ENCODE peak calls at places on chromosomes 16 and 17, in seven cellular contexts. Q is heart left ventricle; N is CD8-positive, alpha-beta T cell; Z is gastrocnemius medialis; C is bronchial epithelial cell; G is neural progenitor cell; O is BE2C. B is an unnamed sample.
A peak's percentile ranks its signal among the peaks of the same experiment; 100 is the strongest.

GRCh38 chr16:88512728-88513674 is 57.2 kb upstream of the ZC3H18 start:
- DNase-seq in O (peak; percentile 78), G (no peak), Z (no peak), N (no peak), Q (no peak), C (no peak), B (no peak)

GRCh38 chr16:25922438-25922837 is 230.7 kb downstream of the HS3ST4 start:
- DNase-seq in Z (no peak), Q (no peak), N (no peak), C (peak; percentile 1), G (no peak), O (no peak), B (no peak)

GRCh38 chr17:334974-335481 is 17.6 kb downstream of the RPH3AL start:
- DNase-seq in C (no peak), Q (peak; percentile 17), Z (no peak), O (no peak), G (no peak), N (no peak), B (no peak)

GRCh38 chr17:37849617-37849972 is 74.6 kb upstream of the TBC1D3K start:
- DNase-seq in O (no peak), Q (no peak), N (no peak), Z (no peak), G (no peak), C (no peak), B (no peak)

GRCh38 chr17:16083223-16083622 is 83.6 kb downstream of the TTC19 start:
- DNase-seq in N (no peak), Q (no peak), C (no peak), O (no peak), Z (no peak), G (no peak), B (no peak)

GRCh38 chr17:28249706-28250105 is 69.3 kb upstream of the TMEM97 start:
- DNase-seq in O (no peak), Q (no peak), Z (no peak), C (no peak), G (no peak), N (no peak), B (no peak)

GRCh38 chr17:50266384-50267073 is 7.7 kb upstream of the TMEM92 start:
- DNase-seq in C (peak; percentile 44), O (no peak), N (no peak), G (no peak), Q (peak; percentile 56), Z (no peak), B (peak; percentile 88)

GRCh38 chr17:78442648-78443128 is 64.2 kb downstream of the PGS1 start:
- DNase-seq in N (no peak), O (no peak), Q (peak; percentile 62), G (no peak), C (no peak), Z (peak; percentile 91), B (no peak)

GRCh38 chr17:350706-351435 is 1.7 kb downstream of the RPH3AL start:
- DNase-seq in G (no peak), N (no peak), C (peak; percentile 77), O (no peak), Z (peak; percentile 84), Q (peak; percentile 87), B (peak; percentile 20)

GRCh38 chr17:61966201-61966600 is 38.4 kb upstream of the INTS2 start:
- DNase-seq in G (no peak), N (no peak), C (no peak), Q (no peak), Z (no peak), O (no peak), B (no peak)

GRCh38 chr17:36469733-36470132 is 16.7 kb upstream of the ZNHIT3 start:
- DNase-seq in G (no peak), Z (no peak), N (no peak), C (no peak), O (no peak), Q (no peak), B (no peak)

GRCh38 chr17:3497101-3497500 is 21.3 kb downstream of the ASPA start:
- DNase-seq in Q (no peak), O (no peak), N (no peak), C (peak; percentile 9), G (no peak), Z (no peak), B (no peak)
- TF ChIP-seq CTCF in Q (no peak), O (no peak), N (no peak), C (no peak), G (no peak), Z (no peak), B (no peak)

GRCh38 chr17:45241315-45242011 is 19.8 kb downstream of the FMNL1 start:
- DNase-seq in C (no peak), Z (no peak), N (no peak), O (no peak), Q (no peak), G (peak; percentile 78), B (no peak)
- H3K4me3 ChIP-seq in C (peak overlapping the region; percentile 35), Z (no peak overlapping the region), N (no peak overlapping the region), O (peak overlapping the region; percentile 54), Q (peak overlapping the region; percentile 33), G (peak overlapping the region; percentile 65), B (no peak overlapping the region)

DNA sequence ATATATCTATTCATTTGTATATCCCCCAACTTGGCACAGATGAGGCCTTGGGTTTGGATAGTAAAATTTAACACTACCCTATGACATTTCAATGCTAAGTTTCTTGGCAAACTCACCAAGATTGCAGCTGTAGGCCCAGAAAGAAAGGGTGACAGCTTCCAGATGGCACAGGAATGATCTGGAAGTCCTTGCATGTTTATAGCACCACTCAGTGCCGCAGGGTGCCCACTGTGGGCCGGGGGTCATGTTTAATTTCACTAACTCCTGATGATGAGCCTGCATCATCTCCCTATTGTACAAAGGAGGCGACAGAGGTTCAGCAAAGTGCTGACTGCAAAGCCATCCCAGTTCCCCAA is 166.0 kb downstream of the XYLT1 start:
- DNase-seq in G (no peak), C (no peak), Z (no peak), Q (no peak), N (no peak), O (no peak), B (peak; percentile 20)
- TF ChIP-seq CTCF in G (no peak), C (no peak), Z (no peak), Q (no peak), N (no peak), O (no peak), B (no peak)

GRCh38 chr16:63302841-63303240 is 1266.6 kb upstream of the CDH8 start:
- DNase-seq in C (no peak), G (no peak), Z (no peak), Q (no peak), O (no peak), N (no peak), B (no peak)
- H3K4me3 ChIP-seq in C (no peak overlapping the region), G (no peak overlapping the region), Z (no peak overlapping the region), Q (no peak overlapping the region), O (no peak overlapping the region), N (no peak overlapping the region), B (no peak overlapping the region)

GRCh38 chr16:20166531-20167235 is 93.0 kb upstream of the GPR139 start:
- DNase-seq in G (peak; percentile 40), O (no peak), Z (no peak), C (no peak), Q (no peak), N (no peak), B (no peak)
- TF ChIP-seq CTCF in G (no peak), O (no peak), Z (no peak), C (no peak), Q (no peak), N (no peak), B (no peak)

DNA sequence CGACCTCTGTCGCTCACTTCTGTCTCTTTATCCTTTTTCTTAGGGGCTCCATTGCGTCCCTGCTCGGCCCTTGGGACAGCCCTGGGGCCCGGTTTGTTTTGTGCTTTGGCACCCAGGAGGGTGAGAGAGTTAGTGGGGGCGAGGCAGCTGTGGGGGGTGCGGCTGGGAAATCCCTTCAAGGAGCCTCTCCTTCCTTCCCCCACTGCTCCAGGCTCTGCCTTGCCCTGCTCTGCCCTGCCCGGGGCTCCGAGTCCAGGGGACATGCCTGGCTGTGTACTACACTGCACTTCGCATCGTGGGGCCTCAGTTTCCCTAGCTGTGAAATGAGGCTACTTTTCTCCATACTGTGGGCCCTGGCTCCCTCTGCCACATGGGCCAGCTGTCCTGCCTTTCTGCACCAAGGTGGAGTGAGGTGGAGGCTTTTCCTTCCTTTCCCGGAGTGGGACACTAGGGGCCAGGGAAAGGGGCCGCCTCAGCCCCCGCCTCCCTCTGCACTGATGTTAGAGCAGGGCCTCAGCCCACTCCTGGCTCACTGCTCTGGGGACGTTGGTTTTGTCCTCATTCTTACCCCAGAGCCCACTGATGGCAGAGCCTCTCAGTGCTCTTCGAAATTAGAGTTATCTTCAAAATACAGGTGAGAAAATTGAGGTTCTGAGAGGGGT is 980 bp downstream of the LLGL1 start:
- DNase-seq in C (no peak), N (no peak), Q (no peak), Z (no peak), G (no peak), O (no peak), B (peak; percentile 39)
- H3K4me3 ChIP-seq in C (peak overlapping the region; percentile 54), N (peak overlapping the region; percentile 65), Q (peak overlapping the region; percentile 68), Z (peak overlapping the region; percentile 56), G (peak overlapping the region; percentile 92), O (peak overlapping the region; percentile 69), B (peak overlapping the region; percentile 91)

DNA sequence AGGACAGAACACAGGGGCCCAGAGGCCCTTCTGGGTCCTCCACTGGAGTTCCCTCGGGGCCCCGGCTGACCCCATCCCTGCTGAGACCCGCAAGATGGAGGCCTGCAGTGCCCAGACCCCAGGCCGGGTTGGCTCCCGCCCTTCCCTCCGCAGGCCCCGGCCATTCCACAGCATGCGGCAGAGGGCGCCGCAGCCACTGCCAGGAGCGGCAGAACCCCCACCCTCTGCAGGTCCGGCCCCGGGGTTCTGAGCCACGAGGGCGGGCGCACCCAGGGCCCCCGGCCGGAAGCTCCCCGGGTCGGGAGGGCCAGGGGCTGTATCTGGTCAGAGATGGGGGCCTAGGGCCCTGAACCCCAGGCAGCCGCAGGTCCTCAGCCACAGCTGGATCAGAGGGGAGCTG is 2.4 kb upstream of the PERCC1 start:
- DNase-seq in C (no peak), Z (no peak), O (peak; percentile 21), G (peak; percentile 70), N (peak; percentile 49), Q (peak; percentile 44), B (no peak)
- TF ChIP-seq CTCF in C (peak; percentile 41), Z (no peak), O (no peak), G (peak; percentile 55), N (no peak), Q (peak; percentile 24), B (peak; percentile 31)

B was measured in foreskin fibroblast.